ENCODE peak calls at places on chromosomes 7 and 10, in ten cellular contexts. R, W, Q, B, I, X, V, C, F and K are unnamed samples.

GRCh38 chr7:151773795-151774194 is 103.1 kb downstream of the PRKAG2 start:
- DNase-seq in R (peak), W (no peak), Q (no peak), B (no peak), I (peak), X (no peak), V (no peak), C (no peak), F (peak), K (no peak)

GRCh38 chr10:6665847-6666246 is 85.8 kb upstream of the PRKCQ start:
- DNase-seq in R (no peak), W (no peak), Q (no peak), B (no peak), I (no peak), X (no peak), V (no peak), C (no peak), F (no peak), K (no peak)

GRCh38 chr10:43202657-43203490 is 64.0 kb downstream of the RASGEF1A start:
- DNase-seq in R (peak), W (peak), Q (peak), B (peak), I (peak), X (peak), V (peak), C (no peak), F (no peak), K (no peak)

GRCh38 chr10:104347295-104348045 is 6.2 kb upstream of the CFAP58 start:
- DNase-seq in R (no peak), W (no peak), Q (no peak), B (no peak), I (no peak), X (no peak), V (no peak), C (no peak), F (no peak), K (no peak)

GRCh38 chr7:42878303-42878702 is 33.6 kb downstream of the C7orf25 start:
- DNase-seq in R (no peak), W (no peak), Q (no peak), B (no peak), I (no peak), X (no peak), V (no peak), C (no peak), F (no peak), K (no peak)

GRCh38 chr10:46042527-46042926 is 3.5 kb downstream of the MSMB start:
- DNase-seq in R (no peak), W (no peak), Q (no peak), B (no peak), I (no peak), X (no peak), V (no peak), C (no peak), F (no peak), K (no peak)

GRCh38 chr10:5512881-5513698 is 11.7 kb upstream of the CALML3 start:
- DNase-seq in R (no peak), W (no peak), Q (no peak), B (no peak), I (peak), X (peak), V (no peak), C (no peak), F (peak), K (no peak)

GRCh38 chr7:142243823-142244222 is 14.0 kb downstream of the PRSS58 start:
- DNase-seq in R (no peak), W (no peak), Q (no peak), B (no peak), I (no peak), X (no peak), V (no peak), C (no peak), F (no peak), K (no peak)

GRCh38 chr10:62749104-62749683 is 55.3 kb upstream of the ADO start:
- DNase-seq in R (no peak), W (no peak), Q (no peak), B (no peak), I (no peak), X (no peak), V (no peak), C (no peak), F (no peak), K (no peak)

GRCh38 chr10:74063256-74063655 is 65.3 kb downstream of the VCL start:
- DNase-seq in R (no peak), W (no peak), Q (no peak), B (no peak), I (no peak), X (no peak), V (no peak), C (no peak), F (no peak), K (no peak)

GRCh38 chr10:31171402-31172120 is 139.9 kb upstream of the ZNF438 start:
- DNase-seq in R (no peak), W (no peak), Q (no peak), B (no peak), I (no peak), X (no peak), V (no peak), C (no peak), F (no peak), K (no peak)

GRCh38 chr7:112398534-112398933 is 51.7 kb upstream of the IFRD1 start:
- DNase-seq in R (no peak), W (no peak), Q (no peak), B (no peak), I (no peak), X (no peak), V (no peak), C (no peak), F (no peak), K (no peak)

GRCh38 chr7:5634107-5634950 is 147.1 kb downstream of the RNF216 start:
- DNase-seq in R (peak), W (peak), Q (peak), B (peak), I (peak), X (no peak), V (no peak), C (peak), F (peak), K (no peak)

GRCh38 chr10:6382081-6382480 is 179.3 kb downstream of the PFKFB3 start:
- DNase-seq in R (no peak), W (no peak), Q (no peak), B (peak), I (no peak), X (no peak), V (no peak), C (peak), F (peak), K (no peak)

GRCh38 chr10:13904053-13904452 is 317.3 kb downstream of the PRPF18 start:
- DNase-seq in R (no peak), W (no peak), Q (no peak), B (no peak), I (no peak), X (no peak), V (no peak), C (no peak), F (no peak), K (no peak)

GRCh38 chr10:90399782-90400181 is 458.1 kb downstream of the HTR7 start:
- DNase-seq in R (no peak), W (no peak), Q (no peak), B (no peak), I (no peak), X (no peak), V (no peak), C (no peak), F (no peak), K (no peak)

GRCh38 chr10:3117486-3117885 is 50.1 kb downstream of the PFKP start:
- DNase-seq in R (no peak), W (no peak), Q (peak), B (no peak), I (no peak), X (no peak), V (no peak), C (no peak), F (no peak), K (no peak)

GRCh38 chr7:121187676-121188075 is 141.1 kb upstream of the WNT16 start:
- DNase-seq in R (no peak), W (no peak), Q (no peak), B (no peak), I (no peak), X (no peak), V (no peak), C (no peak), F (no peak), K (no peak)

GRCh38 chr10:6912424-6912823 is 332.3 kb upstream of the PRKCQ start:
- DNase-seq in R (no peak), W (no peak), Q (no peak), B (no peak), I (no peak), X (no peak), V (peak), C (peak), F (no peak), K (no peak)

GRCh38 chr10:3749597-3750351 is 35.2 kb downstream of the KLF6 start:
- DNase-seq in R (peak), W (peak), Q (peak), B (no peak), I (no peak), X (no peak), V (no peak), C (no peak), F (peak), K (no peak)

GRCh38 chr7:44534087-44534486 is 7.0 kb downstream of the NPC1L1 start:
- DNase-seq in R (peak), W (no peak), Q (no peak), B (no peak), I (no peak), X (no peak), V (no peak), C (no peak), F (no peak), K (no peak)

GRCh38 chr10:103896225-103896624 is 21.8 kb downstream of the STN1 start:
- DNase-seq in R (no peak), W (peak), Q (no peak), B (no peak), I (no peak), X (no peak), V (peak), C (peak), F (no peak), K (no peak)

GRCh38 chr10:124917939-124918830 is 23.7 kb upstream of the ZRANB1 start:
- DNase-seq in R (no peak), W (peak), Q (no peak), B (no peak), I (no peak), X (no peak), V (no peak), C (peak), F (no peak), K (no peak)
- TF ChIP-seq POLR2A in R (no peak), W (no peak), Q (no peak), B (peak), I (no peak), X (no peak), V (no peak), C (no peak), F (no peak), K (no peak)

DNA sequence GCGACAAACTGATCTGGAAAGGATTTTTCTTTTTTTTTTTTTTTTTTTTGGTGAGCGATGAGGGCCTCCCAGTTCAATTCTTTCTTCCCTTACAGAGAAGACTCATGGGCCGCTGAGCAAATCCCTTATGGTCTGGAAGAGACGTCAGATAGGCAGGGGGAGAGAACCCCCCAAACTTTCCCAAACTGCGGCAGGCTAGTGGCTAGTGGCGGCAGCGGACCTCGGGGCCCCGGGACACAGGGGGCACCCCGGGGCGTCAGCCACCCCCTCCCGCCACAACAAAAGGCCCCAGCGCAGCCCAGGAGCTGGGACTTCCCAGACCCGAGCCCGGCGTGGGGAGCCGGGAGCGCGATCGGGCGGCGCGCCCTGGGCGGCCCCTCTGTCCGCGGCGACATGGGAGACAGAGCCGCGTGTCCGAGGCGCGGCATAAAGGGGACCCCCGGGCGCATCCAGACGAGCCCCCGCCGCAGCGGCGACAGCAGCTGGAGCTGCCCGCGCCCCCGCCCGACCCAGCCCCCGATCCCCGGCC is 813 bp downstream of the FAM171A1 start:
- DNase-seq in R (peak), W (peak), Q (peak), B (peak), I (peak), X (peak), V (no peak), C (peak), F (peak), K (peak)
- TF ChIP-seq POLR2A in R (no peak), W (no peak), Q (no peak), B (no peak), I (no peak), X (no peak), V (no peak), C (no peak), F (no peak), K (no peak)

GRCh38 chr10:113618338-113618737 is 45.5 kb downstream of the NRAP start:
- DNase-seq in R (no peak), W (no peak), Q (no peak), B (no peak), I (no peak), X (no peak), V (no peak), C (no peak), F (no peak), K (no peak)
- TF ChIP-seq POLR2A in R (no peak), W (no peak), Q (no peak), B (no peak), I (no peak), X (no peak), V (no peak), C (no peak), F (no peak), K (no peak)

GRCh38 chr10:122998360-122998917 is 10.2 kb downstream of the IKZF5 start:
- DNase-seq in R (no peak), W (no peak), Q (no peak), B (no peak), I (no peak), X (no peak), V (no peak), C (no peak), F (no peak), K (no peak)

GRCh38 chr10:122992031-122992585 is 11.9 kb downstream of the PSTK start:
- DNase-seq in R (no peak), W (no peak), Q (no peak), B (no peak), I (no peak), X (no peak), V (no peak), C (no peak), F (no peak), K (no peak)

GRCh38 chr10:122997864-122998263 is 10.7 kb downstream of the IKZF5 start:
- DNase-seq in R (no peak), W (no peak), Q (no peak), B (no peak), I (no peak), X (no peak), V (no peak), C (no peak), F (no peak), K (no peak)

GRCh38 chr10:122990278-122990677 is 10.1 kb downstream of the PSTK start:
- DNase-seq in R (no peak), W (no peak), Q (no peak), B (no peak), I (no peak), X (no peak), V (no peak), C (no peak), F (no peak), K (no peak)

GRCh38 chr10:122993797-122994336 is 13.7 kb downstream of the PSTK start:
- DNase-seq in R (no peak), W (no peak), Q (no peak), B (no peak), I (no peak), X (no peak), V (no peak), C (no peak), F (no peak), K (no peak)
- TF ChIP-seq POLR2A in R (no peak), W (no peak), Q (no peak), B (no peak), I (no peak), X (no peak), V (no peak), C (no peak), F (no peak), K (no peak)